ENCODE peak calls at places on chromosomes 11 and 22, in seven cellular contexts. D is BE2C, I is gastrocnemius medialis, O is choroid plexus epithelial cell, X is psoas muscle, G is brain microvascular endothelial cell, L is mammary epithelial cell. K is an unnamed sample.
A peak's percentile ranks its signal among the peaks of the same experiment; 100 is the strongest.

GRCh38 chr11:117419136-117419914 is 91.7 kb downstream of the CEP164 start:
- DNase-seq in D (no peak), X (no peak), I (no peak), O (no peak), G (peak; percentile 14), L (no peak), K (no peak)

GRCh38 chr11:73389902-73390301 is 13.7 kb downstream of the RELT start:
- DNase-seq in I (no peak), G (no peak), X (no peak), L (no peak), D (no peak), O (no peak), K (no peak)

GRCh38 chr22:31898911-31899310 is 45.4 kb upstream of the YWHAH start:
- DNase-seq in I (no peak), D (no peak), G (no peak), L (no peak), O (no peak), X (no peak), K (no peak)

GRCh38 chr11:5247479-5248192 is 2.0 kb downstream of the HBG1 start:
- DNase-seq in L (no peak), O (no peak), G (no peak), D (no peak), X (no peak), I (no peak), K (no peak)

GRCh38 chr11:76773921-76774361 is 9.2 kb upstream of the TSKU start:
- DNase-seq in O (no peak), G (no peak), I (peak; percentile 82), D (no peak), X (peak; percentile 87), L (peak; percentile 61), K (no peak)

GRCh38 chr11:67416416-67417335 is 1.2 kb downstream of the CARNS1 start:
- DNase-seq in X (no peak), L (no peak), G (no peak), O (peak; percentile 53), I (no peak), D (no peak), K (peak; percentile 41)

GRCh38 chr11:37050311-37050710 is 452.3 kb upstream of the RAG2 start:
- DNase-seq in G (no peak), I (no peak), X (no peak), O (no peak), L (no peak), D (no peak), K (no peak)

GRCh38 chr22:49266561-49267519 is 560.8 kb downstream of the BRD1 start:
- DNase-seq in D (no peak), G (no peak), I (no peak), L (no peak), X (no peak), O (no peak), K (no peak)

GRCh38 chr22:22870577-22871398 is 16.8 kb upstream of the IGLL5 start:
- DNase-seq in G (no peak), O (peak; percentile 23), I (no peak), D (no peak), L (no peak), X (no peak), K (no peak)

GRCh38 chr22:50621491-50621880 is 6.5 kb downstream of the ARSA start:
- DNase-seq in G (no peak), D (no peak), X (no peak), I (no peak), O (no peak), L (peak; percentile 35), K (no peak)

GRCh38 chr11:88329563-88330250 is 7.8 kb downstream of the CTSC start:
- DNase-seq in I (no peak), O (no peak), L (peak; percentile 37), D (no peak), G (no peak), X (no peak), K (no peak)
- H3K4me3 ChIP-seq in I (no peak overlapping the region), O (no peak overlapping the region), L (no peak overlapping the region), D (no peak overlapping the region), G (no peak overlapping the region), X (no peak overlapping the region), K (no peak overlapping the region)

GRCh38 chr11:125221499-125221898 is 56.9 kb downstream of the PKNOX2 start:
- DNase-seq in I (no peak), L (no peak), G (no peak), D (no peak), X (no peak), O (no peak), K (no peak)
- H3K4me3 ChIP-seq in I (no peak overlapping the region), L (no peak overlapping the region), G (no peak overlapping the region), D (no peak overlapping the region), X (no peak overlapping the region), O (no peak overlapping the region), K (no peak overlapping the region)

GRCh38 chr22:37627545-37627944 is 11.9 kb upstream of the SH3BP1 start:
- DNase-seq in X (no peak), G (no peak), D (no peak), L (no peak), O (no peak), I (no peak), K (no peak)

GRCh38 chr22:37625737-37626136 is 13.7 kb upstream of the SH3BP1 start:
- DNase-seq in L (no peak), D (no peak), I (no peak), X (no peak), G (no peak), O (no peak), K (no peak)

GRCh38 chr22:37627091-37627490 is 12.4 kb upstream of the SH3BP1 start:
- DNase-seq in X (no peak), O (no peak), L (no peak), I (no peak), G (no peak), D (no peak), K (no peak)

GRCh38 chr22:37626144-37626543 is 13.3 kb upstream of the SH3BP1 start:
- DNase-seq in O (peak; percentile 87), G (no peak), D (no peak), L (no peak), I (peak; percentile 85), X (peak; percentile 92), K (peak; percentile 43)

GRCh38 chr22:37626556-37627075 is 12.9 kb upstream of the SH3BP1 start:
- DNase-seq in I (no peak), D (no peak), L (no peak), G (no peak), X (no peak), O (no peak), K (no peak)
- H3K4me3 ChIP-seq in I (no peak overlapping the region), D (no peak overlapping the region), L (no peak overlapping the region), G (no peak overlapping the region), X (no peak overlapping the region), O (no peak overlapping the region), K (no peak overlapping the region)

DNA sequence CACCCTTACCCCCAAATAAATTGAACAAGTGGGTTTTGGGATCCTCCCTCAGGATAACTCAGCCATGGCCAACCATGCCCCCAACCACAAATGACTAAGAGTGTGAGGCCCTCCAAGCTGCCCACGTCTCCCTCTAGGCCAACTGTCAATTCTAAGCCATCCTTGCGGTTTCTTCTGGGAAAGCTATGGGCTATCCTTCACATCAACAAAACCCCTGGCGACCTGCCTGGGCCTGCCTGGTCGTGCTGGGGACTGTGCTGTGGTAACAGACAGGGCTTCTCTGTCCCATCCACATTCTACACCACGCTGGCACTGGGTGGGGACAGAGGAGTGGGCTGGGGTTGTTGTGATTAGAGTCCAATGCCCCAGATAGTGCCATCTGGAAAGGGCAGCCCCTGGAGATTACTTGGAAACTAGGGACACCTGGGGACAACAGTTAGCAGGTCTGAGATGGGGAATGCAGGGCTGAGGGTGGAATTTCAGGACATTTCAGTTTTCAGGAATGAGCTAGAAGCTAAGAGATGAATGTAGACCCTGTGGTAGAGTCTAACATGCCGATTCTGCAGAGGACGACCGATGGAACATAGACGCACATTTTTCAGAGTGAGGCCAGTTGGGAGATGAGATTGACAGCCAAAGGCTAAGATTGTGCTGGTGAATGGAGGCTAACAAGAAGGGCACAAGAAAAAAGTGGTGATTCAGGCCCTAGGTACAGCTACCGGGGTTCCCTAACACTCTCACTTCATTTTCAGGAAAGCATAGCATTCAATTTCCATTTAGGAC is 131.9 kb downstream of the RASSF10 start:
- DNase-seq in L (peak; percentile 92), O (no peak), X (no peak), D (no peak), G (no peak), I (no peak), K (no peak)
- H3K4me3 ChIP-seq in L (no peak overlapping the region), O (no peak overlapping the region), X (no peak overlapping the region), D (no peak overlapping the region), G (no peak overlapping the region), I (no peak overlapping the region), K (no peak overlapping the region)

DNA sequence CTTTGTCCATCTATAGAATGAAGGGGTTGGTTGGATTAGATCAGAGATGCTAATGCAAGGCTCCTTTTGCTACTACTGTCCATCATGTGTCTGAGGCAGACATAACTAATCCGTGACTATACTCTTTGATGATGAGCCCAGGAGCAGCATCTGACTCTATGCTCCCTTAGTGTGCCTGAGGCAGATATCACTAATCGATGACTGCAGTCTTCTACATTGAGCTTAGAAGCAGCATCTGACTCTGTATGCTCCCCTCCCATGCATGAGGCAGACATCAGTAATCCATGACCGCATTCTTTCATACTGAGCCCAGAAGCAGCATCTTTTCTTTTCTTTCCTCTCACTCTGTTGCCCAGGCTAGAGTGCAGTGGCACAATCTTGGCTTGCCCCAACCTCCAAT is 4.2 kb downstream of the TCN2 start:
- DNase-seq in O (no peak), I (no peak), L (peak; percentile 32), G (no peak), X (no peak), D (no peak), K (no peak)
- H3K4me3 ChIP-seq in O (no peak overlapping the region), I (no peak overlapping the region), L (no peak overlapping the region), G (no peak overlapping the region), X (no peak overlapping the region), D (no peak overlapping the region), K (no peak overlapping the region)

DNA sequence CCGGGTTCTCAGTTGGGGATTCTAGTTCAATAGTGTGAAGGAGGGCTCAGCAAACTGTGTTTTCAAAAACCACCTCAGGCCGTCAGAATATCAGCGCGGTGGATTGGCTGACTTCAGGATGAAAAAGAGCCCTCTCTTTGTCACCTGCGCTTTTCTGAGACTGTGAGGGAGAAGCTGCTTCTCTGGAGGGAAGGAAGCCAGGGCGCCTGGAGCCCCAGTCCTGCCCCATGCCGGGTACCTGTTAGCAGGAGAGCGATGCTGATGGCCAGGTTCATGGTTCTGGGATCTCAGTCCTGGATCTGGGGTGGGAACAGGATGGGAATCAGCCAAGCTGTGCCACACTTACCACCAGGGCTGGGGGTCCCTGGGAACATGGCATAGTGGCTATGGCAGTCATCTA is 2.3 kb downstream of the THY1 start:
- DNase-seq in D (no peak), L (no peak), I (no peak), G (no peak), X (no peak), O (no peak), K (no peak)
- H3K4me3 ChIP-seq in D (no peak overlapping the region), L (no peak overlapping the region), I (no peak overlapping the region), G (no peak overlapping the region), X (no peak overlapping the region), O (no peak overlapping the region), K (no peak overlapping the region)

K was measured in thoracic aorta.